ENCODE peak calls at places on chromosomes 12 and 14, in four cellular contexts. M, D, Q and C are unnamed samples.

GRCh38 chr14:77372304-77372841 is 4.5 kb downstream of the TMED8 start:
- DNase-seq in M (no peak), D (peak), Q (peak), C (no peak)

GRCh38 chr12:11892065-11892391 is 178.7 kb upstream of the BCL2L14 start:
- DNase-seq in M (no peak), D (no peak), Q (no peak), C (no peak)

GRCh38 chr14:106094654-106095189 is 568.3 kb downstream of the TMEM121 start:
- DNase-seq in M (peak), D (no peak), Q (peak), C (no peak)

GRCh38 chr12:105644770-105645169 is 314.3 kb downstream of the C12orf75 start:
- DNase-seq in M (no peak), D (no peak), Q (peak), C (no peak)

GRCh38 chr14:95061317-95062093 is 95.8 kb downstream of the DICER1 start:
- DNase-seq in M (no peak), D (no peak), Q (no peak), C (no peak)

GRCh38 chr12:28996688-28997087 is 152.4 kb upstream of the FAR2 start:
- DNase-seq in M (no peak), D (no peak), Q (no peak), C (no peak)

GRCh38 chr12:91274886-91275285 is 92.3 kb upstream of the DCN start:
- DNase-seq in M (no peak), D (peak), Q (peak), C (peak)

GRCh38 chr12:64800640-64801039 is 23.8 kb upstream of the TBC1D30 start:
- DNase-seq in M (no peak), D (no peak), Q (no peak), C (no peak)

GRCh38 chr14:65370890-65371289 is 41.6 kb upstream of the FUT8 start:
- DNase-seq in M (no peak), D (no peak), Q (no peak), C (no peak)